ENCODE peak calls at places on chromosomes 13 and 19, in four cellular contexts. R is lower leg skin, M is tibial artery, I is transverse colon. W is an unnamed sample.

GRCh38 chr19:12784871-12785430 is 6.3 kb upstream of the JUNB start:
- DNase-seq in I (no peak), R (no peak), M (no peak), W (no peak)

GRCh38 chr13:112961457-112962369 is 7.3 kb upstream of the MCF2L start:
- DNase-seq in M (no peak), R (peak; percentile 79), I (peak; percentile 2), W (no peak)

GRCh38 chr19:5293607-5294089 is 47.0 kb downstream of the PTPRS start:
- DNase-seq in I (no peak), M (no peak), R (peak; percentile 89), W (no peak)

GRCh38 chr19:29805026-29805925 is 6.5 kb upstream of the CCNE1 start:
- DNase-seq in M (no peak), R (no peak), I (no peak), W (no peak)

GRCh38 chr19:32988724-32989123 is 16.7 kb downstream of the FAAP24 start:
- DNase-seq in R (no peak), M (no peak), I (no peak), W (no peak)

GRCh38 chr13:21759911-21760310 is 89.0 kb downstream of the FGF9 start:
- DNase-seq in I (no peak), R (no peak), M (no peak), W (no peak)

GRCh38 chr19:29858000-29858596 is 46.3 kb downstream of the CCNE1 start:
- DNase-seq in M (no peak), R (no peak), I (peak; percentile 34), W (no peak)

GRCh38 chr13:103134271-103134670 is 68.1 kb upstream of the SLC10A2 start:
- DNase-seq in R (no peak), M (no peak), I (no peak), W (no peak)

GRCh38 chr19:3343619-3344502 is 22.5 kb upstream of the NFIC start:
- DNase-seq in I (peak; percentile 74), M (peak; percentile 97), R (peak; percentile 98), W (peak; percentile 69)

GRCh38 chr19:51799311-51799997 is 4.5 kb downstream of the FPR3 start:
- DNase-seq in M (peak; percentile 90), I (peak; percentile 58), R (peak; percentile 94), W (peak; percentile 58)

GRCh38 chr19:14554382-14554812 is 17.5 kb downstream of the NDUFB7 start:
- DNase-seq in I (peak; percentile 30), R (no peak), M (no peak), W (no peak)

GRCh38 chr13:100464006-100464405 is 124.6 kb downstream of the GGACT start:
- DNase-seq in M (no peak), R (no peak), I (no peak), W (no peak)

GRCh38 chr19:6767081-6767356 is 216 bp downstream of the SH2D3A start:
- DNase-seq in M (no peak), I (no peak), R (no peak), W (no peak)

GRCh38 chr19:32852216-32852615 is 17.4 kb downstream of the SLC7A9 start:
- DNase-seq in M (no peak), I (no peak), R (peak; percentile 57), W (no peak)

GRCh38 chr19:41564515-41565383 is 11.2 kb upstream of the CEACAM21 start:
- DNase-seq in M (no peak), I (no peak), R (no peak), W (no peak)

GRCh38 chr13:110625771-110626321 is 10.5 kb downstream of the NAXD start:
- DNase-seq in M (no peak), I (peak; percentile 85), R (no peak), W (no peak)

GRCh38 chr19:31911577-31911976 is 433.8 kb upstream of the ZNF507 start:
- DNase-seq in R (no peak), M (no peak), I (no peak), W (no peak)

GRCh38 chr19:48393196-48393558 is 291 bp upstream of the GRIN2D start:
- DNase-seq in I (no peak), R (no peak), M (no peak), W (no peak)

GRCh38 chr19:15101479-15102082 is 5.6 kb upstream of the SYDE1 start:
- DNase-seq in M (no peak), R (no peak), I (peak; percentile 52), W (no peak)

GRCh38 chr13:114030666-114031610 is 57.1 kb upstream of the C13orf46 start:
- DNase-seq in R (no peak), I (no peak), M (no peak), W (no peak)

GRCh38 chr13:32022292-32022691 is 9.3 kb upstream of the FRY start:
- DNase-seq in M (no peak), I (no peak), R (no peak), W (no peak)

GRCh38 chr13:95137096-95137495 is 164.2 kb downstream of the ABCC4 start:
- DNase-seq in I (no peak), R (no peak), M (no peak), W (no peak)

GRCh38 chr13:107847406-107847805 is 367.9 kb downstream of the LIG4 start:
- DNase-seq in R (no peak), M (no peak), I (no peak), W (no peak)

GRCh38 chr13:26964278-26965057 is 203.9 kb upstream of the GPR12 start:
- DNase-seq in I (no peak), R (no peak), M (no peak), W (no peak)

GRCh38 chr13:98479496-98480003 is 97.4 kb downstream of the STK24 start:
- DNase-seq in I (no peak), M (no peak), R (no peak), W (no peak)

GRCh38 chr13:42396901-42397670 is 125.1 kb downstream of the AKAP11 start:
- DNase-seq in R (no peak), M (no peak), I (no peak), W (no peak)
- TF ChIP-seq CTCF in R (no peak), M (no peak), I (no peak), W (no peak)

GRCh38 chr19:11451327-11451941 is 16.0 kb downstream of the PRKCSH start:
- DNase-seq in I (no peak), M (no peak), R (no peak), W (no peak)

GRCh38 chr19:11456659-11457058 is 21.2 kb downstream of the PRKCSH start:
- DNase-seq in I (no peak), M (no peak), R (no peak), W (no peak)

GRCh38 chr19:11451942-11452813 is 16.7 kb downstream of the PRKCSH start:
- DNase-seq in I (no peak), R (no peak), M (no peak), W (no peak)

GRCh38 chr19:11452814-11453335 is 17.4 kb downstream of the PRKCSH start:
- DNase-seq in M (no peak), R (no peak), I (no peak), W (no peak)

GRCh38 chr19:11453468-11454341 is 18.3 kb downstream of the PRKCSH start:
- DNase-seq in I (no peak), R (no peak), M (no peak), W (no peak)
- TF ChIP-seq CTCF in I (no peak), R (no peak), M (no peak), W (no peak)

GRCh38 chr19:1650627-1651009 is 1.8 kb downstream of the TCF3 start:
- DNase-seq in I (no peak), R (no peak), M (peak; percentile 23), W (no peak)

GRCh38 chr19:1647664-1648155 is 4.7 kb downstream of the TCF3 start:
- DNase-seq in I (no peak), M (no peak), R (no peak), W (no peak)

GRCh38 chr19:1649706-1650626 is 2.4 kb downstream of the TCF3 start:
- DNase-seq in M (no peak), I (no peak), R (no peak), W (no peak)

GRCh38 chr19:1648156-1648925 is 4.1 kb downstream of the TCF3 start:
- DNase-seq in I (peak; percentile 61), R (no peak), M (no peak), W (no peak)

DNA sequence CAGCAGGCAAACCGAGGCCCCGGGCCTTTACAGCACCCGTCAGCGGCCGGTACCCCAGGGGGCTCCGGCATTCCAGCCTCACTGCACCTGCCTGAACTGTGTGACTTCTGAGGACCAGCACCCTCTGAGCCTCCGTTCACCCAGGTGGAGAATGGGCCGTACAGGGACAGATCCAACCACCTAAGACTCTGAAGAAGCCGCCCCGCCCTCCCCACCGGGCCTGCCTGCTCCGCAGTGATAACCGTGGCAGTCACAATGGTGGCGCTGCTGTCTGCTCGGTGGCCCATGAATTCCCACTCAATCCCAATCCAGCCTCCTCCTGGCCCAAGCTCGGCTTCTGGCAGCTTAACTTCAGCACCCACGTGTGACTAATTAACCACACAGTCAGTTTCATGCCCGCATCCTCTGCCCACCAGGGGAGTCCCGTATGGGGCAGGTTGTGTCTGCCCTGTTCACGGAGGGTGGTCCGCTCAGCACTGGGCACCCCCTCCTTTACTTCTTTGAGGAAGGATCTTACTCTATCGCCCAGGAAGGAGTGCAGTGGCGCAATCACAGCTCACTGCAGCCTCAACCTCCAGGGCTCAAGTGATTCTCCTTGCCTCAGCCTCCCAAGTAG is 3.4 kb downstream of the TCF3 start:
- DNase-seq in M (no peak), I (peak; percentile 50), R (no peak), W (no peak)
- TF ChIP-seq CTCF in M (no peak), I (no peak), R (no peak), W (no peak)

GRCh38 chr19:55452381-55453325 is 8.8 kb downstream of the ISOC2 start:
- DNase-seq in R (peak; percentile 95), M (peak; percentile 42), I (peak; percentile 46), W (no peak)
- TF ChIP-seq CTCF in R (no peak), M (no peak), I (no peak), W (no peak)

DNA sequence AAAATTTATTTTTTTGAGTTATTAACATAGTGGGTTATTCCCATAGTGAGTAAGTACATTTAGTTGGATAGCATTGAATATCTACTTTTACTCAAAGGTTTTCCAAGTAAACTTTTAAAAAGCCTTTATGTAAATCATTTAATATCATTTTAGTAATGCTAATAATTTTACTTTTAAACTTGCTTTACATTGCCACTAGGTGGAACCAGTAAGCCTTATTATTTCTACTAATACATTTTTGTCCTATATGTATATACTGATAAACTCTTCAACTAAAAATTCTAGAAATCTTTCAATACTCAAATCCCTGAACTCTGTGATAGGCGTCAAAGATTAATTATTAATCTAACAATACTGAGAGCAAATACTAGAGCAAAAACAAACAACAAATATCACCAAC is 1709.2 kb upstream of the PCDH20 start:
- DNase-seq in R (no peak), I (no peak), M (no peak), W (no peak)
- TF ChIP-seq CTCF in R (no peak), I (peak; percentile 28), M (no peak), W (no peak)

GRCh38 chr19:39540333-39540673 is 342 bp upstream of the EID2 start:
- DNase-seq in I (no peak), R (no peak), M (no peak), W (no peak)
- TF ChIP-seq CTCF in I (no peak), R (no peak), M (no peak), W (no peak)

GRCh38 chr13:79779061-79779460 is 298.1 kb downstream of the NDFIP2 start:
- DNase-seq in R (no peak), M (no peak), I (no peak), W (no peak)

GRCh38 chr13:79776538-79776937 is 295.6 kb downstream of the NDFIP2 start:
- DNase-seq in M (no peak), I (peak; percentile 13), R (no peak), W (no peak)

GRCh38 chr13:79772811-79773210 is 291.9 kb downstream of the NDFIP2 start:
- DNase-seq in R (no peak), M (no peak), I (no peak), W (no peak)

GRCh38 chr13:79777504-79777903 is 296.5 kb downstream of the NDFIP2 start:
- DNase-seq in I (no peak), M (no peak), R (no peak), W (no peak)

GRCh38 chr13:79775830-79776229 is 294.9 kb downstream of the NDFIP2 start:
- DNase-seq in R (no peak), I (peak; percentile 36), M (peak; percentile 25), W (no peak)
- TF ChIP-seq CTCF in R (no peak), I (peak; percentile 53), M (peak; percentile 52), W (no peak)